ENCODE peak calls at places on chromosomes 4 and X, in four cellular contexts. V is psoas muscle, K is cardiac muscle cell, N is A549. A is an unnamed sample.

GRCh38 chr4:155403886-155404285 is 27.1 kb upstream of the MAP9 start:
- DNase-seq in V (no peak), K (peak; percentile 65), N (peak; percentile 40), A (peak; percentile 14)

GRCh38 chr4:168095776-168096443 is 3.6 kb downstream of the ANXA10 start:
- DNase-seq in N (peak; percentile 20), V (no peak), K (no peak), A (no peak)

GRCh38 chrX:153557618-153558017 is 40.2 kb downstream of the ATP2B3 start:
- DNase-seq in N (no peak), K (no peak), V (no peak), A (no peak)

GRCh38 chr4:37717575-37717974 is 31.4 kb upstream of the RELL1 start:
- DNase-seq in V (no peak), N (peak; percentile 4), K (no peak), A (peak; percentile 24)

GRCh38 chr4:132124624-132124974 is 1024.5 kb upstream of the PCDH10 start:
- DNase-seq in N (no peak), K (no peak), V (no peak), A (no peak)

GRCh38 chr4:112509243-112510190 is 6.5 kb downstream of the NEUROG2 start:
- DNase-seq in K (no peak), N (no peak), V (no peak), A (no peak)

GRCh38 chrX:110450050-110450449 is 91.4 kb downstream of the RTL9 start:
- DNase-seq in V (peak; percentile 79), K (peak; percentile 91), N (peak; percentile 55), A (peak; percentile 37)

GRCh38 chr4:175469519-175469918 is 342.5 kb downstream of the GPM6A start:
- DNase-seq in K (no peak), N (peak; percentile 4), V (no peak), A (no peak)

GRCh38 chr4:101807351-101807750 is 16.8 kb downstream of the BANK1 start:
- DNase-seq in K (no peak), V (no peak), N (no peak), A (no peak)

GRCh38 chr4:87622303-87622702 is 14.0 kb downstream of the DSPP start:
- DNase-seq in N (no peak), V (no peak), K (no peak), A (no peak)

GRCh38 chrX:153304988-153305736 is 16.4 kb downstream of the PNMA6F start:
- DNase-seq in N (no peak), V (no peak), K (no peak), A (no peak)

GRCh38 chr4:32775049-32775448 is 2054.9 kb downstream of the PCDH7 start:
- DNase-seq in K (peak; percentile 50), V (no peak), N (peak; percentile 32), A (no peak)

GRCh38 chrX:56812515-56813105 is 83.6 kb downstream of the NBDY start:
- DNase-seq in N (no peak), K (no peak), V (no peak), A (no peak)

GRCh38 chr4:71732706-71733105 is 51.2 kb downstream of the GC start:
- DNase-seq in V (no peak), K (peak; percentile 60), N (peak; percentile 31), A (no peak)
- TF ChIP-seq CTCF in V (no peak), K (peak; percentile 40), N (peak; percentile 44), A (peak; percentile 46)

GRCh38 chr4:10017037-10017893 is 4.0 kb downstream of the SLC2A9 start:
- DNase-seq in V (no peak), N (no peak), K (no peak), A (no peak)

GRCh38 chr4:10019521-10020051 is 1.7 kb downstream of the SLC2A9 start:
- DNase-seq in V (peak; percentile 61), K (no peak), N (no peak), A (no peak)

GRCh38 chr4:10020106-10020505 is 1.2 kb downstream of the SLC2A9 start:
- DNase-seq in V (no peak), K (no peak), N (no peak), A (no peak)

GRCh38 chr4:10020871-10021676 is at the start of gene SLC2A9:
- DNase-seq in V (peak; percentile 63), K (no peak), N (no peak), A (no peak)

GRCh38 chr4:10018818-10019438 is 2.4 kb downstream of the SLC2A9 start:
- DNase-seq in K (peak; percentile 86), V (peak; percentile 98), N (peak; percentile 79), A (peak; percentile 33)
- H3K4me3 ChIP-seq in K (peak overlapping the region; percentile 19), V (peak overlapping the region; percentile 62), N (peak overlapping the region; percentile 32), A (peak overlapping the region; percentile 37)

GRCh38 chrX:139563251-139563650 is 32.7 kb downstream of the F9 start:
- DNase-seq in K (no peak), N (no peak), V (no peak), A (no peak)

GRCh38 chrX:139560221-139560620 is 29.7 kb downstream of the F9 start:
- DNase-seq in V (no peak), K (no peak), N (no peak), A (no peak)

GRCh38 chrX:139554367-139554766 is 23.8 kb downstream of the F9 start:
- DNase-seq in V (no peak), N (no peak), K (no peak), A (no peak)

GRCh38 chrX:139554991-139555675 is 24.6 kb downstream of the F9 start:
- DNase-seq in K (no peak), V (no peak), N (no peak), A (no peak)

DNA sequence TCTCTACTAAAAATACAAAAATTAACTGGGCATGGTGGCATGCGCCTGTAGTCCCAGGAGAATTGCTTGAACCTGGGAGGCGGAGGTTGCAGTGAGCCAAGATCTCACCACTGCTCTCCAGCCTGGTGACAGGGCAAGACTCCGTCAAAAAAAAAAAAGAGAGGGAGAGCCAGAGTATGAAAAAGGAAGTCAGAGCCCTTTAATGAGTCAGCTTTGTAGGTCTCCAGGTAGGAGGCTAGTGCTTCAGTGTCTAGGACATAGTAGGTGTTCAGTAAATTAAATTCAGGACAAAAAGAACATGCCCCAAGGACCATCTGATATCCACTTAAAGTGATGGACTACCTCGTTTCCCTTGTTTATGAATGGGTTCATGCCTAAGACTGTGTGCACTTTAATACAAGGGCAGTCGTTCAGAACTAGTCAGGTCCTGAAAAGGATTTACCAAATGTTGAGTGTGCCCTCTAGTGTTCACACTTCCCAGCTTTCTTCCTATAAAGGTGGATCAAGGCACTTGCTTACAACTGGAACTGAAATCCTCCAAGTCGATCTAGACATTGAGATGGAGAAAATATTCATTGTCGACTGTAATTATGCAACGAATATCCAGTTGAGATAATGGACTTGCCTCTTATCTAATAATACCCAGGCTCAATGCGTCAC is 29.0 kb downstream of the F9 start:
- DNase-seq in K (peak; percentile 69), N (peak; percentile 68), V (no peak), A (peak; percentile 17)
- TF ChIP-seq CTCF in K (peak; percentile 34), N (peak; percentile 47), V (peak; percentile 58), A (peak; percentile 58)

GRCh38 chrX:11886745-11887144 is 128.7 kb downstream of the MSL3 start:
- DNase-seq in K (no peak), N (peak; percentile 21), V (no peak), A (no peak)

GRCh38 chrX:11887175-11887574 is 129.1 kb downstream of the MSL3 start:
- DNase-seq in K (no peak), N (no peak), V (no peak), A (no peak)

GRCh38 chrX:11881485-11882170 is 123.6 kb downstream of the MSL3 start:
- DNase-seq in V (no peak), K (no peak), N (peak; percentile 26), A (no peak)
- H3K4me3 ChIP-seq in V (no peak overlapping the region), K (no peak overlapping the region), N (no peak overlapping the region), A (no peak overlapping the region)

DNA sequence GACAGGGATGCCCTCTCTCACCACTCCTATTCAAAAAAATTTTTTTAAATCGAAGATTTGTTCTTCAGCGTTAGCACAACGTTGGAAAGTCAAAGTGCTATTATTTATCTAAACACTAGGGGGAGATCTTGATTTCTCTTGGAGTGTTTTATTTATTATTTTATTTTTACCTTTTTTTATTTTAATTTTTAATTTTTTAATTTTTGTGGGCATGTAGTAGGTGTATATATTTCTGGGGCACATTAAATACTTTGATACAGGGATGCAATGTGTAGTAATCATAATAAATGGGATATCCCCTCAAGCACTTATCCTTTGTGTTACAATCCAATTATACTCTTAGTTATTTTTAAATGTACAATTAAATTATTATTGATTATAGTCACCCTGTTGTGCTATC is 37.4 kb upstream of the SLC10A4 start:
- DNase-seq in V (no peak), N (peak; percentile 3), K (peak; percentile 22), A (no peak)
- TF ChIP-seq CTCF in V (peak; percentile 52), N (peak; percentile 45), K (peak; percentile 43), A (peak; percentile 38)

GRCh38 chr4:52713456-52713937 is 37.7 kb downstream of the ERVMER34-1 start:
- DNase-seq in N (no peak), V (no peak), K (peak; percentile 47), A (no peak)
- H3K4me3 ChIP-seq in N (peak overlapping the region; percentile 88), V (peak overlapping the region; percentile 93), K (peak overlapping the region; percentile 86), A (peak overlapping the region; percentile 2)

DNA sequence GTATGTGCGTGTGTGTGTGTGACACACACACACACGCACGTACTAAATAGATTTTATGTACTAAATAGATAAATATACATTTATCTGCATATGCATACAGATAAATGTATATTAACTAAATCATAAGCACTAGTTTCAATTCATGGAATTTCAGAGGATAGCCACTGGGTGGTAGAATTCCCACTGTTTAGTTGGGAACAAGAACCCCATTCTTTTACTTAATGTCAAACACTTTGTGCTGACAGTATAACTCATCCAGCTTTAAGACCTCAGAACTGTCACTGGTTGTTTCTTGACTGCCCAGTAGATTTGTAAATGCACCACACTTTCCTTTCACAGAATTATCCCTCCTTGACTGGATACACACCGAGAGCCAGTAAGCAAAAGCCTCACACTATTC is 32.5 kb downstream of the PPARGC1A start:
- DNase-seq in N (no peak), K (no peak), V (no peak), A (peak; percentile 7)
- TF ChIP-seq CTCF in N (no peak), K (peak; percentile 30), V (no peak), A (peak; percentile 14)